ENCODE peak calls at places on chromosome 13, in seven cellular contexts. G, X, U, I, Z, O and D are unnamed samples.

GRCh38 chr13:108915634-108916497 is 286.5 kb downstream of the MYO16 start:
- DNase-seq in I (peak; percentile 92), Z (peak; percentile 98), O (peak; percentile 95), U (peak; percentile 62), X (peak; percentile 89), G (peak; percentile 81), D (peak; percentile 49)

GRCh38 chr13:89281331-89281730 is 1610.2 kb downstream of the SLITRK5 start:
- DNase-seq in G (no peak), Z (no peak), O (no peak), U (no peak), X (no peak), I (no peak), D (no peak)

GRCh38 chr13:100210966-100211710 is 122.2 kb downstream of the PCCA start:
- DNase-seq in X (no peak), Z (no peak), U (no peak), O (no peak), I (no peak), G (no peak), D (no peak)

GRCh38 chr13:35961002-35961401 is 170.2 kb downstream of the DCLK1 start:
- DNase-seq in I (no peak), Z (no peak), O (no peak), X (no peak), U (no peak), G (no peak), D (no peak)

GRCh38 chr13:49540552-49540951 is 44.8 kb downstream of the PHF11 start:
- DNase-seq in X (no peak), U (no peak), G (no peak), Z (no peak), O (no peak), I (peak; percentile 18), D (no peak)

GRCh38 chr13:109144693-109145437 is 515.5 kb downstream of the MYO16 start:
- DNase-seq in X (no peak), G (no peak), O (no peak), Z (no peak), U (no peak), I (no peak), D (no peak)

GRCh38 chr13:49443327-49443688 is 556 bp downstream of the CAB39L start:
- DNase-seq in I (peak; percentile 46), Z (no peak), G (no peak), O (no peak), X (no peak), U (no peak), D (peak; percentile 19)

GRCh38 chr13:114259974-114260373 is 21.4 kb upstream of the UPF3A start:
- DNase-seq in I (no peak), U (no peak), O (no peak), G (no peak), Z (no peak), X (no peak), D (peak; percentile 59)

GRCh38 chr13:30158774-30159445 is 148.4 kb downstream of the KATNAL1 start:
- DNase-seq in X (no peak), G (peak; percentile 39), Z (peak; percentile 75), O (peak; percentile 53), U (no peak), I (no peak), D (no peak)

GRCh38 chr13:19818223-19818842 is 35.6 kb upstream of the PSPC1 start:
- DNase-seq in U (peak; percentile 92), I (peak; percentile 12), O (peak; percentile 45), G (no peak), X (no peak), Z (no peak), D (peak; percentile 29)

GRCh38 chr13:109332501-109333499 is 453.6 kb downstream of the IRS2 start:
- DNase-seq in G (no peak), X (no peak), O (peak; percentile 44), U (peak; percentile 11), I (no peak), Z (no peak), D (no peak)

GRCh38 chr13:108483981-108484380 is 145.4 kb upstream of the MYO16 start:
- DNase-seq in G (no peak), Z (no peak), O (no peak), U (no peak), I (no peak), X (no peak), D (no peak)

GRCh38 chr13:33644607-33645543 is 173.1 kb upstream of the RFC3 start:
- DNase-seq in O (no peak), I (peak; percentile 75), Z (peak; percentile 78), U (no peak), G (no peak), X (no peak), D (no peak)

GRCh38 chr13:46385946-46386345 is 1.1 kb downstream of the RUBCNL start:
- DNase-seq in Z (no peak), X (no peak), U (peak; percentile 32), O (no peak), G (no peak), I (no peak), D (no peak)

DNA sequence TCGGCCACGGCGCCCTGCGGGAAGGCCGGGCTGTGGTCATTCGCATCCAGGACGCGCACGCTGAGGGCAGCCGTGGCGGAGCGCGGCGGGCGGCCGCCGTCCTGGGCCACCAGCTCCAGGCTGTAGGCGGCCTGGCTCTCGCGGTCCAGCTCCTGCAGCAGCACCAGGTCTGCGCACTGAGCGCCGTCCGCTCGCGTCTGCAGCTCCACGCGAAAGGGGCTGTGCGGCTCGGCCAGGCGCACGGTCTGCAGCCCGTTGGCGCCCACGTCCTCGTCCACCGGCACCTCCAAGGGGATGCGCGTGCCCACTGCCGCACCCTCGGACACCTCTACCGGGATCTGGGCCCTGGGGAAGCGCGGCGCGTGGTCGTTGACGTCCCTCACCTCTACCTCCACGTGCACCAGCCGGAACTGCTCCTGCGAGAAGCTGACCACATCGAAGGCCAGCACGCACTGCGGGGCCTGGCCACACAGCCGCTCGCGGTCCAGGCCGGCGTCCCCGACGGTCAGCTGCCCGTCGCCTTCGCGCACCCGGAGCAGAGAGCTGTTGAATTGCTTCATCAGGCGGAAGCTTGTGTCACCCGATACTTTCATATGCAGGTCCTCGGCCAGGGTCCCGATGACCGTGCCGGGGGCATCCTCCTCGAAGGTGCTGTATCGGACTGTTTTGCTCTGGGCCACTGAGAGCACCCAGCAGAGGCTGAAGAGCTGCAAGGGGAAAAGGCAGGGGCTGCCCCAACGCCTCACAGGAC is 583 bp downstream of the PCDH8 start:
- DNase-seq in X (no peak), U (peak; percentile 33), O (no peak), G (no peak), I (no peak), Z (no peak), D (no peak)
- H3K4me3 ChIP-seq in X (no peak overlapping the region), U (peak overlapping the region; percentile 91), O (no peak overlapping the region), G (no peak overlapping the region), I (no peak overlapping the region), Z (no peak overlapping the region), D (no peak overlapping the region)

DNA sequence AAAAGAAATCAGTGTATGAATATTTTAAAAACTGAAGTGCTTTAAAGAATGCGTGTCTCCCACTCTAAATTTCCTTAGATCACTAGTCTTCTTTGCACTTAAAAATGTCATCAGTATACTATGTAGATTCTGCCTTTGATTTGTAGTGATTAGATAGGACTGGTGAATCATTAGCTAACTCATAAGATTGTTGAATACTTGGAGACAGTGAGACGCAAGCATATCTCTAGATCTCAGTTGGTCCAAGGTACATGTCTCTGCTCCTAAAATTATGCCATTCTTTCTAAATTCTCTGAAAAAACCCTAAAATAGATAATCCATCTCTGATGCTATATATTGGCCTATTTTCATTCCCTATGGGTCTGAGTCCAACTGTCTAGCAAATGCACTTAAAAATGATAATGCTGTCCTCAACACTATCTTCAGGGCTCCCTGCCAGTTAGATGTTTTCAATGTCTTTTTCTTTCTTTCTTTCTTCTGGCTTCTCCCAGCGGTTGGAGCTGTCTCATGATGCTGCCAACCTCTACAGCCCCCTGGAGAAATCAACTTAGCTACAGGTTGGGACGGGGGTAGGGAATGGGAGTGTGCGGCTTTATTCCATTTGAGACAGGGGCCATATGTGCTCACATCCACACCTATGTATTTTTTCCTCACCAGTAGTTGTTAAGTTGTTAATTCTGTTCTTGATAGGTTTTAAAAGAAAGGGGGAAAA is 301.0 kb downstream of the NDFIP2 start:
- DNase-seq in U (no peak), X (no peak), G (no peak), Z (no peak), O (no peak), I (no peak), D (no peak)
- TF ChIP-seq POLR2AphosphoS5 in U (no peak), X (no peak), G (no peak), Z (no peak), O (no peak), I (no peak), D (no peak)

DNA sequence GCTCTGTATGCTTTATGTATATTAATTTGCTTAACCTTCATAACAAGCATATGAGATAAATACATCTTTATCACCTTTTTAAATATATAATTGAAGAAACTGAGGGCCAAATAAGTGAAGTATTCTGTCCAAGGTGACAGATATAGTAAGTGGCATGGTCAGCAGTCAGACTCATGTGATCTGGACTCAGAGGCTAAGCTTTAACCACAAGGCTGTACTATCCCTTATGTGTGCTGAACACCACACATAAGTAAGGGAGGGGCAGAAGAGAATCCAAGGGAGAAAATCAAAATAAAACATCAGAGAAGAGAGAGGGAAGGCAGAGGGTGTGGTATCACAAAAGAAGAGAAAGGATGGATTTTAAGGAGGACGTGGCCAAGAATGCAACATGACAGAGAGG is 348.4 kb downstream of the EFNB2 start:
- DNase-seq in X (no peak), U (no peak), I (no peak), O (no peak), Z (no peak), G (no peak), D (no peak)
- H3K4me3 ChIP-seq in X (no peak overlapping the region), U (no peak overlapping the region), I (no peak overlapping the region), O (no peak overlapping the region), Z (no peak overlapping the region), G (no peak overlapping the region), D (no peak overlapping the region)

GRCh38 chr13:80458546-80458945 is 117.6 kb upstream of the SPRY2 start:
- DNase-seq in Z (no peak), U (no peak), I (no peak), O (no peak), G (no peak), X (no peak), D (no peak)

GRCh38 chr13:80462567-80462966 is 121.6 kb upstream of the SPRY2 start:
- DNase-seq in U (no peak), I (no peak), O (no peak), X (no peak), Z (no peak), G (no peak), D (no peak)

GRCh38 chr13:80465321-80465720 is 124.4 kb upstream of the SPRY2 start:
- DNase-seq in G (no peak), Z (no peak), X (no peak), O (no peak), U (no peak), I (no peak), D (no peak)

GRCh38 chr13:80462037-80462436 is 121.1 kb upstream of the SPRY2 start:
- DNase-seq in G (no peak), Z (no peak), I (no peak), U (no peak), X (no peak), O (no peak), D (no peak)

DNA sequence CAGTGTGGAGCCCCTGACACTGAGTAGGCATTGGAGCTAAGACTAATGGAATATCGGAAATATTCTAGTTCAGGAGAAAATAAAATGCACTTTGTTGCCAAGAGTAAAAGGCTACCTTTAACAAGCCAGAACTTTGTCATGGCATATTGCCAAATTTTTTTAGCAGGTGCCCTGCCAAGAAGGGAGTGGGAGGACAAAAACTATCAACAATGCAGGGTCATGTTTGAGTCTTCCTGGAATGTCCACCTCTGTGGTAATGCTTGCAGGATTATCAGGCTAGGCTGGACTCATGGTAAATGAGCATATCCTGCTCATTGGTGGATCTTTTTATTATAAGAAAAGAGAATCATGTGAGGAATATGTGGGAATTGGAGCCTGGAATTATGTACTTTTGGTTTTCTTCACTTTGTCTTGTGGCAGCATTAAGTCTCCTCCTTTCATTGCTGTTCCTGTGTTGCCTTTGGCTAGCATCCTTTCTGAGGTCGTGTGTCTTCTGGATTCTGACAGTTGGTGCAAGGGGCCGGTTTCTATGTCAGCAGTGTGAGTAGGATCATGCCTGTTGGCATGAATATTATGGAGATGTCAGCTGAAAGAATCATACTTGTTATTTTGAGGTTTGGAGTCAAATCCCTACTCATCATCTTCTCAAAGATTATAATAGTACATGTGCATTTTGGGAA is 122.9 kb upstream of the SPRY2 start:
- DNase-seq in Z (no peak), I (no peak), G (peak; percentile 61), U (no peak), O (no peak), X (no peak), D (no peak)
- TF ChIP-seq POLR2AphosphoS5 in Z (no peak), I (no peak), G (no peak), U (no peak), O (no peak), X (no peak), D (no peak)